ENCODE peak calls at places on chromosomes 3 and 15, in nine cellular contexts. One of them, this sample, is unnamed.

GRCh38 chr3:179363332-179363731 is 15.8 kb downstream of the MFN1 start:
- DNase-seq in HCT116: no peak
- DNase-seq in uterus: no peak
- DNase-seq in GM12878: no peak
- DNase-seq in lower leg skin: no peak
- DNase-seq in heart left ventricle: no peak
- DNase-seq in stomach: no peak
- DNase-seq in A549: no peak
- DNase-seq in breast epithelium: no peak
- DNase-seq in this sample: no peak

GRCh38 chr15:37001436-37001835 is 98.9 kb downstream of the MEIS2 start:
- DNase-seq in HCT116: no peak
- DNase-seq in uterus: no peak
- DNase-seq in GM12878: no peak
- DNase-seq in lower leg skin: no peak
- DNase-seq in heart left ventricle: no peak
- DNase-seq in stomach: no peak
- DNase-seq in A549: no peak
- DNase-seq in breast epithelium: no peak
- DNase-seq in this sample: no peak

GRCh38 chr3:160370987-160371857 is 27.8 kb downstream of the IFT80 start:
- DNase-seq in HCT116: no peak
- DNase-seq in uterus: no peak
- DNase-seq in GM12878: no peak
- DNase-seq in lower leg skin: no peak
- DNase-seq in heart left ventricle: no peak
- DNase-seq in stomach: no peak
- DNase-seq in A549: no peak
- DNase-seq in breast epithelium: no peak
- DNase-seq in this sample: no peak

GRCh38 chr3:134299185-134299887 is 48.7 kb upstream of the RYK start:
- DNase-seq in HCT116: no peak
- DNase-seq in uterus: no peak
- DNase-seq in GM12878: no peak
- DNase-seq in lower leg skin: no peak
- DNase-seq in heart left ventricle: no peak
- DNase-seq in stomach: no peak
- DNase-seq in A549: no peak
- DNase-seq in breast epithelium: no peak
- DNase-seq in this sample: no peak

GRCh38 chr15:25439456-25439836 is 622 bp upstream of the UBE3A start:
- DNase-seq in HCT116: peak
- DNase-seq in uterus: no peak
- DNase-seq in GM12878: no peak
- DNase-seq in lower leg skin: no peak
- DNase-seq in heart left ventricle: peak
- DNase-seq in stomach: peak
- DNase-seq in A549: peak
- DNase-seq in breast epithelium: no peak
- DNase-seq in this sample: peak

GRCh38 chr3:53650424-53650823 is 156.0 kb downstream of the CACNA1D start:
- DNase-seq in HCT116: no peak
- DNase-seq in uterus: no peak
- DNase-seq in GM12878: peak
- DNase-seq in lower leg skin: no peak
- DNase-seq in heart left ventricle: no peak
- DNase-seq in stomach: no peak
- DNase-seq in A549: no peak
- DNase-seq in breast epithelium: no peak
- DNase-seq in this sample: no peak

GRCh38 chr3:5568451-5568850 is 380.9 kb downstream of the EDEM1 start:
- DNase-seq in HCT116: peak
- DNase-seq in uterus: no peak
- DNase-seq in GM12878: no peak
- DNase-seq in lower leg skin: no peak
- DNase-seq in heart left ventricle: no peak
- DNase-seq in stomach: no peak
- DNase-seq in A549: peak
- DNase-seq in breast epithelium: no peak
- DNase-seq in this sample: no peak

GRCh38 chr3:50278868-50279224 is at the start of gene LSMEM2:
- DNase-seq in HCT116: no peak
- DNase-seq in uterus: peak
- DNase-seq in GM12878: no peak
- DNase-seq in lower leg skin: no peak
- DNase-seq in heart left ventricle: peak
- DNase-seq in stomach: no peak
- DNase-seq in A549: no peak
- DNase-seq in breast epithelium: no peak
- DNase-seq in this sample: no peak

GRCh38 chr15:71391421-71392047 is 276.3 kb downstream of the THSD4 start:
- DNase-seq in HCT116: no peak
- DNase-seq in uterus: no peak
- DNase-seq in GM12878: no peak
- DNase-seq in lower leg skin: no peak
- DNase-seq in heart left ventricle: no peak
- DNase-seq in stomach: no peak
- DNase-seq in A549: no peak
- DNase-seq in breast epithelium: no peak
- DNase-seq in this sample: no peak

GRCh38 chr3:170228093-170228766 is 6.0 kb downstream of the PRKCI start:
- DNase-seq in HCT116: no peak
- DNase-seq in uterus: no peak
- DNase-seq in GM12878: no peak
- DNase-seq in lower leg skin: no peak
- DNase-seq in heart left ventricle: no peak
- DNase-seq in stomach: no peak
- DNase-seq in A549: no peak
- DNase-seq in breast epithelium: no peak
- DNase-seq in this sample: no peak

GRCh38 chr15:50906954-50907865 is 1.3 kb upstream of the AP4E1 start:
- DNase-seq in HCT116: no peak
- DNase-seq in uterus: no peak
- DNase-seq in GM12878: peak
- DNase-seq in lower leg skin: no peak
- DNase-seq in heart left ventricle: no peak
- DNase-seq in stomach: peak
- DNase-seq in A549: peak
- DNase-seq in breast epithelium: no peak
- DNase-seq in this sample: no peak

GRCh38 chr15:38229700-38230099 is 22.9 kb upstream of the SPRED1 start:
- DNase-seq in HCT116: no peak
- DNase-seq in uterus: no peak
- DNase-seq in GM12878: no peak
- DNase-seq in lower leg skin: no peak
- DNase-seq in heart left ventricle: no peak
- DNase-seq in stomach: no peak
- DNase-seq in A549: no peak
- DNase-seq in breast epithelium: no peak
- DNase-seq in this sample: no peak

GRCh38 chr3:58630081-58630709 is 36.4 kb downstream of the FAM3D start:
- DNase-seq in HCT116: peak
- DNase-seq in uterus: peak
- DNase-seq in GM12878: no peak
- DNase-seq in lower leg skin: peak
- DNase-seq in heart left ventricle: peak
- DNase-seq in stomach: peak
- DNase-seq in A549: peak
- DNase-seq in breast epithelium: peak
- DNase-seq in this sample: peak

GRCh38 chr15:71328453-71328852 is 213.2 kb downstream of the THSD4 start:
- DNase-seq in HCT116: no peak
- DNase-seq in uterus: no peak
- DNase-seq in GM12878: no peak
- DNase-seq in lower leg skin: no peak
- DNase-seq in heart left ventricle: no peak
- DNase-seq in stomach: no peak
- DNase-seq in A549: no peak
- DNase-seq in breast epithelium: no peak
- DNase-seq in this sample: no peak

GRCh38 chr15:78969687-78970349 is 25.0 kb upstream of the CTSH start:
- DNase-seq in HCT116: no peak
- DNase-seq in uterus: no peak
- DNase-seq in GM12878: no peak
- DNase-seq in lower leg skin: no peak
- DNase-seq in heart left ventricle: no peak
- DNase-seq in stomach: no peak
- DNase-seq in A549: no peak
- DNase-seq in breast epithelium: no peak
- DNase-seq in this sample: no peak

GRCh38 chr3:108818404-108818803 is 4.2 kb upstream of the TRAT1 start:
- DNase-seq in HCT116: peak
- DNase-seq in uterus: no peak
- DNase-seq in GM12878: no peak
- DNase-seq in lower leg skin: no peak
- DNase-seq in heart left ventricle: no peak
- DNase-seq in stomach: peak
- DNase-seq in A549: peak
- DNase-seq in breast epithelium: no peak
- DNase-seq in this sample: peak

GRCh38 chr3:67037615-67038014 is 39.5 kb downstream of the KBTBD8 start:
- DNase-seq in HCT116: no peak
- DNase-seq in uterus: no peak
- DNase-seq in GM12878: no peak
- DNase-seq in lower leg skin: no peak
- DNase-seq in heart left ventricle: no peak
- DNase-seq in stomach: no peak
- DNase-seq in A549: no peak
- DNase-seq in breast epithelium: no peak
- DNase-seq in this sample: no peak

GRCh38 chr3:188905991-188906635 is 265.7 kb upstream of the TPRG1 start:
- DNase-seq in HCT116: no peak
- DNase-seq in uterus: no peak
- DNase-seq in GM12878: no peak
- DNase-seq in lower leg skin: no peak
- DNase-seq in heart left ventricle: no peak
- DNase-seq in stomach: no peak
- DNase-seq in A549: no peak
- DNase-seq in breast epithelium: no peak
- DNase-seq in this sample: no peak

GRCh38 chr3:78029775-78030174 is 989.9 kb downstream of the ROBO2 start:
- DNase-seq in HCT116: no peak
- DNase-seq in uterus: no peak
- DNase-seq in GM12878: no peak
- DNase-seq in lower leg skin: no peak
- DNase-seq in heart left ventricle: no peak
- DNase-seq in stomach: no peak
- DNase-seq in A549: no peak
- DNase-seq in breast epithelium: no peak
- DNase-seq in this sample: no peak

GRCh38 chr3:55203006-55203405 is 275.1 kb upstream of the LRTM1 start:
- DNase-seq in HCT116: no peak
- DNase-seq in uterus: no peak
- DNase-seq in GM12878: no peak
- DNase-seq in lower leg skin: no peak
- DNase-seq in heart left ventricle: no peak
- DNase-seq in stomach: no peak
- DNase-seq in A549: no peak
- DNase-seq in breast epithelium: no peak
- DNase-seq in this sample: peak

GRCh38 chr15:29724026-29724425 is 98.2 kb downstream of the TJP1 start:
- DNase-seq in HCT116: no peak
- DNase-seq in uterus: no peak
- DNase-seq in GM12878: no peak
- DNase-seq in lower leg skin: no peak
- DNase-seq in heart left ventricle: no peak
- DNase-seq in stomach: no peak
- DNase-seq in A549: no peak
- DNase-seq in breast epithelium: no peak
- DNase-seq in this sample: no peak

GRCh38 chr3:35785540-35785939 is 146.2 kb downstream of the ARPP21 start:
- DNase-seq in HCT116: no peak
- DNase-seq in uterus: no peak
- DNase-seq in GM12878: no peak
- DNase-seq in lower leg skin: no peak
- DNase-seq in heart left ventricle: no peak
- DNase-seq in stomach: no peak
- DNase-seq in A549: no peak
- DNase-seq in breast epithelium: no peak
- DNase-seq in this sample: no peak
- TF ChIP-seq POLR2A in HCT116: no peak
- TF ChIP-seq POLR2A in uterus: no peak
- TF ChIP-seq POLR2A in GM12878: no peak
- TF ChIP-seq POLR2A in lower leg skin: no peak
- TF ChIP-seq POLR2A in heart left ventricle: no peak
- TF ChIP-seq POLR2A in stomach: no peak
- TF ChIP-seq POLR2A in A549: no peak
- TF ChIP-seq POLR2A in breast epithelium: no peak
- TF ChIP-seq POLR2A in this sample: no peak

GRCh38 chr3:8542190-8542980 is 40.8 kb downstream of the LMCD1 start:
- DNase-seq in HCT116: no peak
- DNase-seq in uterus: no peak
- DNase-seq in GM12878: no peak
- DNase-seq in lower leg skin: no peak
- DNase-seq in heart left ventricle: no peak
- DNase-seq in stomach: no peak
- DNase-seq in A549: no peak
- DNase-seq in breast epithelium: no peak
- DNase-seq in this sample: no peak
- TF ChIP-seq POLR2A in HCT116: no peak
- TF ChIP-seq POLR2A in uterus: no peak
- TF ChIP-seq POLR2A in GM12878: no peak
- TF ChIP-seq POLR2A in lower leg skin: no peak
- TF ChIP-seq POLR2A in heart left ventricle: no peak
- TF ChIP-seq POLR2A in stomach: no peak
- TF ChIP-seq POLR2A in A549: no peak
- TF ChIP-seq POLR2A in breast epithelium: no peak
- TF ChIP-seq POLR2A in this sample: no peak

GRCh38 chr3:155737844-155738460 is 6.9 kb downstream of the PLCH1 start:
- DNase-seq in HCT116: peak
- DNase-seq in uterus: no peak
- DNase-seq in GM12878: peak
- DNase-seq in lower leg skin: no peak
- DNase-seq in heart left ventricle: no peak
- DNase-seq in stomach: peak
- DNase-seq in A549: peak
- DNase-seq in breast epithelium: no peak
- DNase-seq in this sample: no peak
- TF ChIP-seq POLR2A in HCT116: no peak
- TF ChIP-seq POLR2A in uterus: no peak
- TF ChIP-seq POLR2A in GM12878: no peak
- TF ChIP-seq POLR2A in lower leg skin: no peak
- TF ChIP-seq POLR2A in heart left ventricle: no peak
- TF ChIP-seq POLR2A in stomach: no peak
- TF ChIP-seq POLR2A in A549: no peak
- TF ChIP-seq POLR2A in breast epithelium: no peak
- TF ChIP-seq POLR2A in this sample: no peak

GRCh38 chr15:98548172-98548971 is 100.0 kb upstream of the IGF1R start:
- DNase-seq in HCT116: no peak
- DNase-seq in uterus: peak
- DNase-seq in GM12878: no peak
- DNase-seq in lower leg skin: peak
- DNase-seq in heart left ventricle: peak
- DNase-seq in stomach: peak
- DNase-seq in A549: peak
- DNase-seq in breast epithelium: peak
- DNase-seq in this sample: peak
- TF ChIP-seq POLR2A in HCT116: no peak
- TF ChIP-seq POLR2A in uterus: no peak
- TF ChIP-seq POLR2A in GM12878: no peak
- TF ChIP-seq POLR2A in lower leg skin: no peak
- TF ChIP-seq POLR2A in heart left ventricle: no peak
- TF ChIP-seq POLR2A in stomach: no peak
- TF ChIP-seq POLR2A in A549: no peak
- TF ChIP-seq POLR2A in breast epithelium: no peak
- TF ChIP-seq POLR2A in this sample: peak

This sample was measured in H54.